ENCODE peak calls at places on chromosomes 2 and 18, in eight cellular contexts. W is fibroblast of the aortic adventitia, O is breast epithelium, D is IMR-90, R is cardiac muscle cell, L is BJ, V is choroid plexus epithelial cell, P is lower leg skin. B is an unnamed sample.

GRCh38 chr18:59109375-59109774 is 30.3 kb upstream of the SEC11C start:
- DNase-seq in W (no peak), R (no peak), V (no peak), P (no peak), L (no peak), O (no peak), D (no peak), B (no peak)

GRCh38 chr2:143730155-143730949 is 601.1 kb downstream of the ARHGAP15 start:
- DNase-seq in P (no peak), W (peak; percentile 14), O (no peak), D (peak; percentile 22), L (no peak), R (no peak), V (peak; percentile 31), B (no peak)

GRCh38 chr18:55420977-55421611 is 166.9 kb downstream of the TCF4 start:
- DNase-seq in O (no peak), R (no peak), D (no peak), W (peak; percentile 24), V (no peak), L (no peak), P (no peak), B (no peak)

GRCh38 chr2:236341721-236342120 is 77.5 kb upstream of the ASB18 start:
- DNase-seq in V (no peak), R (no peak), W (no peak), D (no peak), O (no peak), P (no peak), L (no peak), B (no peak)

GRCh38 chr18:24762417-24762816 is 302.0 kb downstream of the HRH4 start:
- DNase-seq in L (no peak), R (no peak), O (no peak), D (peak; percentile 65), W (peak; percentile 2), P (no peak), V (no peak), B (no peak)

GRCh38 chr2:149902104-149902503 is 314.5 kb upstream of the MMADHC start:
- DNase-seq in P (no peak), V (no peak), D (no peak), W (peak; percentile 92), R (no peak), L (no peak), O (no peak), B (peak; percentile 12)

GRCh38 chr18:45774065-45774521 is 50.1 kb downstream of the SLC14A1 start:
- DNase-seq in L (no peak), V (peak; percentile 61), O (peak; percentile 33), R (no peak), D (peak; percentile 74), W (peak; percentile 79), P (no peak), B (no peak)

GRCh38 chr2:203340791-203341487 is 12.7 kb downstream of the ABI2 start:
- DNase-seq in R (peak; percentile 32), V (peak; percentile 82), P (no peak), O (peak; percentile 65), D (peak; percentile 69), W (peak; percentile 88), L (peak; percentile 25), B (no peak)

GRCh38 chr2:52181080-52181479 is 1149.1 kb upstream of the NRXN1 start:
- DNase-seq in V (no peak), W (no peak), R (no peak), D (no peak), O (no peak), L (no peak), P (no peak), B (no peak)

GRCh38 chr2:69269330-69269729 is 117.7 kb downstream of the GFPT1 start:
- DNase-seq in V (peak; percentile 81), W (no peak), L (no peak), D (no peak), O (no peak), R (no peak), P (no peak), B (no peak)

GRCh38 chr2:210072922-210073509 is 70.6 kb downstream of the RPE start:
- DNase-seq in R (peak; percentile 13), L (peak; percentile 5), W (peak; percentile 72), D (peak; percentile 60), O (no peak), P (no peak), V (peak; percentile 79), B (no peak)

GRCh38 chr2:200039847-200040246 is 84.5 kb downstream of the MAIP1 start:
- DNase-seq in O (no peak), W (peak; percentile 87), V (peak; percentile 82), R (no peak), D (peak; percentile 99), L (peak; percentile 99), P (no peak), B (no peak)

GRCh38 chr2:217993817-217994459 is 8.9 kb downstream of the TNS1 start:
- DNase-seq in P (no peak), V (peak; percentile 51), O (no peak), R (peak; percentile 78), L (no peak), W (peak; percentile 65), D (peak; percentile 45), B (peak; percentile 88)

GRCh38 chr18:35927431-35927830 is 45.0 kb upstream of the RMP24 start:
- DNase-seq in O (no peak), R (no peak), V (no peak), W (no peak), L (no peak), D (no peak), P (no peak), B (no peak)

GRCh38 chr2:70979626-70980025 is 1.2 kb downstream of the ANKRD53 start:
- DNase-seq in O (peak; percentile 16), R (no peak), W (no peak), D (no peak), P (no peak), L (no peak), V (no peak), B (no peak)

GRCh38 chr2:75737961-75738360 is 27.2 kb upstream of the GCFC2 start:
- DNase-seq in D (no peak), L (no peak), O (no peak), V (no peak), W (no peak), R (no peak), P (no peak), B (no peak)

GRCh38 chr2:23380562-23381065 is 4.4 kb upstream of the KLHL29 start:
- DNase-seq in W (no peak), R (no peak), V (peak; percentile 38), O (no peak), L (no peak), P (no peak), D (peak; percentile 17), B (no peak)

GRCh38 chr2:190802133-190802532 is 78.5 kb upstream of the GLS start:
- DNase-seq in D (no peak), R (no peak), V (no peak), P (no peak), W (no peak), O (no peak), L (no peak), B (no peak)
- TF ChIP-seq CTCF in D (no peak), R (no peak), V (no peak), P (no peak), W (no peak), O (no peak), L (no peak), B (no peak)

DNA sequence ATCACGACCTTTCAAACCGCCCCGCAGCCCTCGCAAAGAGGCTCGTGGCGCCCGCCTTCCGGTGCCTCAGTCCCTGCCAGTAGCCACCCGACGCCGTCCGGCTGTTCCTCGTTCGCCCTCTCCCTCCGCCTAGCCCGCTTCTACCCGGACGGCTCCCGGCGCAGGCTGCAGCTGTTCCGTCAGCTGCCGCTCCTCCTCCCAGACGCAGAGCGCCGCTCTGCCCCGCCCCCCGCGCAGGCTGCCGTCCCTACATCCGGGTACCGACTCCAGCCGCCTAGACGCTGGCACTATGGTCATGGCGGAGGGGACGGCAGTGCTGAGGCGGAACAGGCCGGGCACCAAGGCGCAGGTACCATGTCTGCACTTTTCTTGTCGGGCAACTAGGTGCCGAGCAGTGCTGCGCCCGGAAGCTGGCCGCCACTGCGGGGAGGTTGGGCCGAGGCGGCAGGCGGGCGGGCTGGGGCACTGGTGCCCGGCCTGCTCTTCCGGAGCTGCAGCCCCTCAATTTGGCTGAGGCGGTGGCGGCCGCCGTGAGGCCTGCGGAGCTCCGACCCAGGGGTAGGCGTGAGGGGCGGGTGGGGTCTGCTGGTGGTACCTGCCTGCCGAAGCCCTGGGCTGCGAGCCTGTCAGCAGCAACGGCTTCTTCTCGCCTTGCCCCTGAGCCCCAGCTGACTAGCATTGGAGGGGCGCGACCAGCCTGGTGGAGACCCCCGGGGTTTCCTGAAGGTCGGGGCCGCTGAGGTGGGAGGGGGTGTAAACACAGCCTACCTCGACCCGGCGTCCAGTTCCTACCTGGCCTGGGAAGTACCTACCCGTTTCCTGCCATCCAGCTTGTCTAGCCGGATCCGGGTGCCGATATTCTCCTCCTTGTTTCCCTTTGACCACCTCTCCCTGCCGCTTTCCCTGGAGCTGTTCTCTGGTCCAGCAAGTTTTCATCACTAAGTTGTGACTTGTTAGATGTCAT is at the start of gene MOB4:
- DNase-seq in W (peak; percentile 92), L (peak; percentile 68), R (peak; percentile 97), D (peak; percentile 93), P (peak; percentile 90), V (peak; percentile 95), O (peak; percentile 88), B (peak; percentile 97)
- TF ChIP-seq CTCF in W (no peak), L (no peak), R (no peak), D (no peak), P (no peak), V (no peak), O (no peak), B (peak; percentile 4)

DNA sequence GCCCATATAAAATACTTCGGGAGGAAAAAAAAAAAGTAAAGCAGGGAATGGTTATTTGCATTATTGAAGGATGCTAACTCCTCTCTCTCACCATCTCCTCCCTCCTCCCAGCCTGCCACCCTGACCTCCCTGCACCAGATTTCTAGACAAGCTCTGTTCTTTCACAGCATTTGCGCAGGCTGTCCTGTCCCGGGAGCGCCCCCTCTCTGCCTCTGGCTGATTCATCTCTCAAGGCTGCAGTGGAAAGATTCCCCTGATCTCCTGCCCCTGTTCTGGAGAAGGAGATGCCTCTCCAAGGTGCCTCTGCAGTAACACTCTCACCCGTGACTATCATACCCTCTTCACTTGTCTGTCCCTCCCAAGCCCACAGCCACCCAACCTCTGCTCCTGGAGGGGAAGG is 38.5 kb downstream of the COL4A4 start:
- DNase-seq in W (no peak), D (no peak), L (no peak), R (peak; percentile 28), V (no peak), O (no peak), P (no peak), B (no peak)
- TF ChIP-seq CTCF in W (no peak), D (no peak), L (peak; percentile 15), R (no peak), V (peak; percentile 51), O (no peak), P (no peak), B (no peak)

GRCh38 chr2:46459694-46460093 is 19.7 kb upstream of the TMEM247 start:
- DNase-seq in L (no peak), O (no peak), W (no peak), D (no peak), R (no peak), P (no peak), V (no peak), B (no peak)

GRCh38 chr2:46462936-46463335 is 16.4 kb upstream of the TMEM247 start:
- DNase-seq in V (no peak), L (no peak), D (peak; percentile 75), O (no peak), W (peak; percentile 73), P (no peak), R (no peak), B (no peak)

GRCh38 chr2:46460241-46460921 is 19.0 kb upstream of the TMEM247 start:
- DNase-seq in O (peak; percentile 51), L (no peak), W (no peak), P (no peak), V (no peak), R (no peak), D (no peak), B (no peak)

GRCh38 chr2:46460991-46461715 is 18.2 kb upstream of the TMEM247 start:
- DNase-seq in P (peak; percentile 74), V (peak; percentile 73), O (peak; percentile 63), W (peak; percentile 75), R (peak; percentile 71), L (no peak), D (peak; percentile 65), B (no peak)

GRCh38 chr2:46461716-46462171 is 17.6 kb upstream of the TMEM247 start:
- DNase-seq in R (no peak), L (no peak), V (no peak), P (peak; percentile 24), W (no peak), D (no peak), O (no peak), B (no peak)
- TF ChIP-seq CTCF in R (no peak), L (no peak), V (no peak), P (no peak), W (no peak), D (no peak), O (no peak), B (no peak)